ENCODE peak calls at places on chromosome 16, in five cellular contexts. W is aorta, G is neural progenitor cell, R is NCI-H1694 treated with DMSO at 0.1 percent for 48 hours, I is HCT116. T is an unnamed sample.

GRCh38 chr16:66266436-66267286 is 99.8 kb upstream of the CDH5 start:
- DNase-seq in W (peak; percentile 76), G (peak; percentile 48), R (no peak), I (no peak), T (no peak)

GRCh38 chr16:65909310-65910050 is 457.0 kb upstream of the CDH5 start:
- DNase-seq in W (no peak), G (no peak), R (no peak), I (no peak), T (no peak)

GRCh38 chr16:89371968-89372634 is 118.3 kb downstream of the ANKRD11 start:
- DNase-seq in W (no peak), G (no peak), R (no peak), I (no peak), T (no peak)

GRCh38 chr16:88736088-88736487 is 29.8 kb downstream of the CTU2 start:
- DNase-seq in W (no peak), G (no peak), R (no peak), I (no peak), T (no peak)

GRCh38 chr16:5415123-5415522 is 317.5 kb upstream of the EEF2KMT start:
- DNase-seq in W (no peak), G (peak; percentile 37), R (no peak), I (peak; percentile 13), T (no peak)

GRCh38 chr16:87635541-87636049 is 33.3 kb downstream of the JPH3 start:
- DNase-seq in W (peak; percentile 76), G (peak; percentile 73), R (peak; percentile 71), I (peak; percentile 59), T (peak; percentile 28)

GRCh38 chr16:80637621-80638020 is 96.8 kb downstream of the DYNLRB2 start:
- DNase-seq in W (no peak), G (no peak), R (no peak), I (no peak), T (no peak)

GRCh38 chr16:85570213-85570734 is 42.8 kb upstream of the GSE1 start:
- DNase-seq in W (no peak), G (no peak), R (no peak), I (peak; percentile 56), T (no peak)

GRCh38 chr16:27515874-27516353 is 33.8 kb downstream of the GTF3C1 start:
- DNase-seq in W (no peak), G (peak; percentile 51), R (no peak), I (peak; percentile 6), T (peak; percentile 33)

GRCh38 chr16:22428654-22429053 is 54.2 kb upstream of the CDR2 start:
- DNase-seq in W (no peak), G (no peak), R (no peak), I (no peak), T (no peak)

GRCh38 chr16:85252461-85252860 is 140.2 kb upstream of the CIBAR2 start:
- DNase-seq in W (no peak), G (no peak), R (no peak), I (no peak), T (no peak)

GRCh38 chr16:51849715-51850114 is 697.2 kb downstream of the TOX3 start:
- DNase-seq in W (no peak), G (no peak), R (no peak), I (no peak), T (no peak)

GRCh38 chr16:9192746-9193145 is 101.3 kb downstream of the HAPSTR1 start:
- DNase-seq in W (no peak), G (no peak), R (no peak), I (no peak), T (no peak)

GRCh38 chr16:57084257-57084770 is 8.1 kb upstream of the CPNE2 start:
- DNase-seq in W (peak; percentile 79), G (peak; percentile 84), R (peak; percentile 55), I (peak; percentile 63), T (peak; percentile 58)

GRCh38 chr16:50797456-50797855 is 55.6 kb downstream of the CYLD start:
- DNase-seq in W (no peak), G (no peak), R (no peak), I (no peak), T (no peak)

GRCh38 chr16:82317411-82318168 is 147.6 kb upstream of the MPHOSPH6 start:
- DNase-seq in W (no peak), G (no peak), R (no peak), I (no peak), T (no peak)

GRCh38 chr16:85556456-85557082 is 56.6 kb upstream of the GSE1 start:
- DNase-seq in W (peak; percentile 72), G (peak; percentile 71), R (no peak), I (no peak), T (no peak)

T was measured in COLO829.